ENCODE peak calls at places on chromosomes 16 and 17, in four cellular contexts. I is prostate gland, H is fibroblast of lung, U is GM23248. G is an unnamed sample. For H3K4me1, the result is how much of the 10 kb centered on the place peaks cover.

GRCh38 chr16:86953631-86954465 is 363.3 kb downstream of the C16orf95 start:
- DNase-seq in I (no peak), H (no peak), U (no peak), G (no peak)

GRCh38 chr16:27444015-27444414 is 42.0 kb downstream of the IL21R start:
- DNase-seq in I (no peak), H (peak), U (peak), G (peak)

GRCh38 chr16:30786115-30786935 is 680 bp downstream of the ZNF629 start:
- DNase-seq in I (no peak), H (peak), U (peak), G (peak)

GRCh38 chr17:71501716-71502115 is 619.1 kb upstream of the SOX9 start:
- DNase-seq in I (no peak), H (no peak), U (no peak), G (no peak)

GRCh38 chr17:50042211-50042610 is 13.7 kb upstream of the ITGA3 start:
- DNase-seq in I (no peak), H (no peak), U (no peak), G (no peak)

GRCh38 chr17:7478276-7479138 is 924 bp downstream of the ZBTB4 start:
- DNase-seq in I (peak), H (peak), U (peak), G (no peak)

GRCh38 chr16:16021988-16022682 is 72.7 kb downstream of the ABCC1 start:
- DNase-seq in I (peak), H (peak), U (peak), G (peak)

GRCh38 chr17:79948918-79949645 is 86.6 kb downstream of the TBC1D16 start:
- DNase-seq in I (no peak), H (no peak), U (no peak), G (no peak)

GRCh38 chr16:51133130-51133529 is 17.9 kb downstream of the SALL1 start:
- DNase-seq in I (no peak), H (no peak), U (no peak), G (no peak)

GRCh38 chr16:66270333-66270927 is 96.1 kb upstream of the CDH5 start:
- DNase-seq in I (peak), H (peak), U (peak), G (peak)

GRCh38 chr16:15440852-15441251 is 6.5 kb downstream of the BMERB1 start:
- DNase-seq in I (no peak), H (peak), U (peak), G (peak)

GRCh38 chr17:58412910-58413630 is 4.3 kb downstream of the RNF43 start:
- DNase-seq in I (no peak), H (peak), U (no peak), G (peak)

GRCh38 chr17:51351890-51352289 is 91.5 kb downstream of the UTP18 start:
- DNase-seq in I (peak), H (peak), U (peak), G (no peak)

GRCh38 chr17:77906377-77906871 is 52.1 kb upstream of the TNRC6C start:
- DNase-seq in I (no peak), H (no peak), U (no peak), G (no peak)

GRCh38 chr17:41345992-41346391 is 4.6 kb downstream of the KRT33A start:
- DNase-seq in I (no peak), H (no peak), U (no peak), G (no peak)

GRCh38 chr17:41340496-41340895 is 10.1 kb downstream of the KRT33A start:
- DNase-seq in I (no peak), H (no peak), U (no peak), G (no peak)

GRCh38 chr17:41339571-41340169 is 11.0 kb downstream of the KRT33A start:
- DNase-seq in I (no peak), H (no peak), U (no peak), G (no peak)

GRCh38 chr17:41340934-41341861 is 9.4 kb downstream of the KRT33A start:
- DNase-seq in I (no peak), H (no peak), U (no peak), G (no peak)

DNA sequence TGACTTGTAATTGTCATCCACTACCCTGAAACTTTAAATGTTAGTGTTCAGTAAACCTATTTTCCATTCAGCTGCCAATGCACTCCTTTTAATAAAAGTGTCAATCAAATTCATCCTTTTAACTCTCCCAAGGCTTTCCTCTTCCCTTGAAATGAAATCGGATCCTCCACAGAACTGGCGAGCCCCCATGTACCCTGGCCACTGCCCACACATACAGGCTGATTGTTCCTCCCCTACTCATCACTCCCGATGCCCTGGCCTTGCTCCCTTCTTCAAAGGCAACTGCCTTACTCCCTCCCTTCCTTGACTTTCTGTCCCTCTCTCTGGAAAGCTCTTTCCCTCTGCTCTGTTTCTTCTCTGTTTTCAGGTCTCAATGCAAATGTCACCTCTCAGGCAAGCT is 7.6 kb downstream of the KRT33A start:
- DNase-seq in I (no peak), H (no peak), U (no peak), G (no peak)
- H3K4me1 ChIP-seq in I (under half), H (under half), U (under half), G (under half)

GRCh38 chr17:17947309-17947708 is 24.9 kb downstream of the TOM1L2 start:
- DNase-seq in I (no peak), H (no peak), U (no peak), G (no peak)
- H3K4me1 ChIP-seq in I (under half), H (under half), U (under half), G (under half)

GRCh38 chr17:39765766-39766165 is 28.0 kb downstream of the GRB7 start:
- DNase-seq in I (no peak), H (no peak), U (no peak), G (no peak)

GRCh38 chr17:39767147-39767546 is 29.4 kb downstream of the GRB7 start:
- DNase-seq in I (no peak), H (no peak), U (no peak), G (no peak)

GRCh38 chr17:39761861-39762496 is 24.2 kb downstream of the GRB7 start:
- DNase-seq in I (no peak), H (no peak), U (peak), G (no peak)

GRCh38 chr17:39765159-39765558 is 27.4 kb downstream of the GRB7 start:
- DNase-seq in I (no peak), H (no peak), U (no peak), G (no peak)

DNA sequence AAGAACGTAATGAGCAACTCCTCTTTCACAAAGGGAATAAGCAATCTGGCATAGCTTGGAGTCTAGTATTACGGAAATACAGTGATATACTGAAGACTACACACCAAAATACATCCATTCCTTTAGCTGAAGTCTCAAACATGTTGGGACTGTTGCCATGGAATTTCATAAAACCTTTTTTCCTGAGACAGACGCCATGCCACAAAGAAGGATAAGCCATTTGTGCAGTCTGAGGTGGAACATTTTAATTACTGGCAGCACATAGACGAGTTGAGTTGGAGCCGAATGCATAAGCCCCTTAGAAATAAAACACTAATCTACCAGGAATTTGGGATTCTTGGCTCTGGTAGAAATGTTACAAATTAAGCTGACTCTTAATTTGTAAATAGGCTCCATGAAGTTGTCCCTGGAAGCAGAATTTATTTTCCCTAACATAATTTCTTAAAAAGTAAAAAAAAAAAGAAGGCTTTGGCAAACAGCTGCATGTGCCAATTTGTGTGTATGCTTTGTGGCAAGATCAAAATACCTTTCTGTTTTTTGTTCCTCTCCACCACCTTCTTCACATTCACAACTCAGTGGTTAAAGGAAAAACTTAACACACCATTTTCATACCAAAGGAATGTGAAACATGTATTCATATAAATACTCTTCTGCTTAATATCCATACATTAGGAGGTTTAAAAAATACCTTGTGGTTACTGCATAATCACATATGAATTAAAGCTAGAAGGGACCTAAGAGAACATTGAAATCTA is 25.5 kb downstream of the GRB7 start:
- DNase-seq in I (no peak), H (no peak), U (peak), G (peak)
- H3K4me1 ChIP-seq in I (under half), H (under half), U (under half), G (under half)

DNA sequence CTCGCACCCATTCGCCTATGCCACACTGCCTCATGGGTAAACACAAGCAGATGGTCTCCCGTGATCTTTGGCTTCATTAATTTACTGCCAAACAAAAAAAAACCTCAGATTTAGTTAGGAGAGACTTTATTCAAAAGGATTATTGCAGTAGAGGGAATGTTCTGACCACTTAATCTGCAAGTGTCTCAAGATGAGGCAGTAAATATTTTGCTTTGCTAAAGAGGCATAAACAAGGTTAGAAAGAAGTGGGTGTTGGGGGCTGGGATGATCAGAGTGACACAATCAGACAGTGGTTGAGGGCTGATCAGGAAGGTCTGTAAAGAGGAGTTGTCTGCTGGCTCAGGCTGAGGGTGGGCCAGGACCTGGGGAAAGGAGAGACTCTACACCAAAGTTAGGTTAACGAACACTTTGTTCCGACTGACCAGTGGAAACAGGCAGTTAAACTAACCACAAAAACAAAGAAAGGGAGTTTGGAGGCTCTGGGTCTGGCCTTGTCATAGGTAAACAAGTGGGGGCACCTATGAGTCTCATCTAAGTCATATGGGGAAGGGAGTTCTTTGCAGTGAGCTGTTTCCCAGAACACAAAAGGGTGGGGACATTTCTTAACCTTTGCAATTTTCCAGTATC is 28.5 kb downstream of the HSD17B2 start:
- DNase-seq in I (no peak), H (no peak), U (peak), G (peak)
- H3K4me1 ChIP-seq in I (under half), H (under half), U (under half), G (under half)

DNA sequence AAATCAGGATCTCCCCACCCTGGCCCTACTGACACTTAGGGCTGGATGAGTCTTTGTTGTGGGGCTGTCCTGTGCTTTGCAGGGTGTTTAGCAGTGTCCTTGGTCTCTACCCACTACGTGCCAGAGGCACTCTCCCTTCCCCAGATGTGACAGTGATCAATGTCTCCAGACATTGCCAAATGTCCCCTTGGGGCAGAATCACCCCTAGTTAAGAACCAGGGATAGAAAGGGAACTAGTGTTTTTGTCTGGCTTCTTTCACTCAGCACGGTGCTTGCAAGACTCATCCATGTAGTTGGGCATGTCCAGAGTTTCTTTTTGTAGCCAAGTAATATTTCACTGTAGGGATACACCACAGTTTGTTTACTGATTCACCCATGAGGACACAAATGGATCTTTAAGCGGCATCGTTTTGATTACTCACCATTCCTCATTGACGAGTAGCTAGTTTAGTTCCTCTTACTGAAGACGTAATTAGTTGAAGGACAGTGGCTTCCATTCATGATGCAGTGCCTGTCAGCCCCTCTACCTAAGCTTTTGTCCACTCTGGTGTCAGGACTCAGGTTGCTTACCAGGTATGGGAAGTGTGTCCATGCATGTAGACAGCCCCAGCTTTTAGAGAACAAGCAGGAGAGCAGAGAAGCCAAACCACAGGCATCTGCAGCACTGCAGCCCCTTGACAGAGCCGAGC is 26.0 kb upstream of the ITGB4 start:
- DNase-seq in I (no peak), H (peak), U (peak), G (peak)
- H3K4me1 ChIP-seq in I (half or more), H (under half), U (half or more), G (half or more)

DNA sequence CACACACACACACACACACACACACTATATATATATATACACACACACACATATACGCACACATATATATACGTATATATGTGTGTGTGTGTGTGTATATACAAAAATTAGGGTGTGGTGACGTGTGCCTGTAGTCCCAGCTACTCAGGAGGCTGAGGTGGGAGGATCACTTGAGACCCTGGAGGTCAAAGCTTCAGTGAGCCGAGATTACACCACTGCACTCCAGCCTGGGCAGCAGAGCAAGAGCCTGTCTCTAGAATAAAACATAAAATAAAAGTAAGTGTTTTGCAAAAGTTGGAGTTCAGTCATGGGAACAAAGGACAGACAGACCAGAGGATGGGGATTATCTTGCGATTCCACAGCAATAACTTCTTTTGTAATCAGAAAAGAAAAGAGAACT is 10.8 kb downstream of the NUPR1 start:
- DNase-seq in I (no peak), H (no peak), U (no peak), G (no peak)
- H3K4me1 ChIP-seq in I (under half), H (under half), U (under half), G (under half)